ENCODE peak calls at places on chromosomes 7 and 10, in seven cellular contexts. N is iPS DF 6.9; Z is stimulated activated CD4-positive, alpha-beta T cell treated with anti-CD3 and anti-CD28 coated beads, Interleukin-2, amount 100 ng/mL, for 24 hours; G is iris pigment epithelial cell; E is Right ventricle myocardium superior; X is HFF-Myc; M is globus pallidus. I is an unnamed sample.

GRCh38 chr10:3036155-3036554 is 31.2 kb upstream of the PFKP start:
- DNase-seq in N (no peak), Z (no peak), G (no peak), E (no peak), X (no peak), M (no peak), I (no peak)

GRCh38 chr7:102318482-102318971 is 31.9 kb downstream of the SH2B2 start:
- DNase-seq in N (no peak), Z (no peak), G (peak; percentile 36), E (no peak), X (no peak), M (no peak), I (no peak)

GRCh38 chr10:2094171-2094570 is 356.8 kb upstream of the ADARB2 start:
- DNase-seq in N (no peak), Z (no peak), G (no peak), E (no peak), X (no peak), M (no peak), I (no peak)

GRCh38 chr10:110648743-110649651 is 4.9 kb downstream of the RBM20 start:
- DNase-seq in N (no peak), Z (no peak), G (no peak), E (no peak), X (no peak), M (no peak), I (no peak)

GRCh38 chr10:114343623-114344306 is 60.5 kb downstream of the AFAP1L2 start:
- DNase-seq in N (no peak), Z (no peak), G (no peak), E (no peak), X (no peak), M (no peak), I (no peak)

GRCh38 chr10:87095241-87095945 is 387 bp downstream of the SHLD2 start:
- DNase-seq in N (no peak), Z (peak; percentile 77), G (peak; percentile 92), E (peak; percentile 91), X (no peak), M (peak; percentile 69), I (peak; percentile 84)

GRCh38 chr7:379456-380225 is 89.7 kb downstream of the FOXL3 start:
- DNase-seq in N (no peak), Z (no peak), G (no peak), E (peak; percentile 41), X (no peak), M (no peak), I (no peak)

GRCh38 chr7:33590902-33591301 is 314.4 kb upstream of the BMPER start:
- DNase-seq in N (no peak), Z (no peak), G (peak; percentile 36), E (no peak), X (no peak), M (no peak), I (no peak)

GRCh38 chr7:137818036-137818435 is 28.7 kb downstream of the DGKI start:
- DNase-seq in N (no peak), Z (no peak), G (peak; percentile 82), E (no peak), X (no peak), M (no peak), I (no peak)

GRCh38 chr7:142787034-142787768 is 16.4 kb downstream of the PRSS2 start:
- DNase-seq in N (no peak), Z (no peak), G (no peak), E (no peak), X (no peak), M (no peak), I (no peak)

GRCh38 chr10:71952745-71953144 is 11.4 kb upstream of the CHST3 start:
- DNase-seq in N (no peak), Z (no peak), G (no peak), E (no peak), X (no peak), M (no peak), I (no peak)

GRCh38 chr7:500521-501420 is 18.9 kb downstream of the PDGFA start:
- DNase-seq in N (no peak), Z (no peak), G (no peak), E (peak; percentile 28), X (no peak), M (no peak), I (no peak)

GRCh38 chr7:30136339-30136738 is 1.6 kb downstream of the MTURN start:
- DNase-seq in N (no peak), Z (no peak), G (no peak), E (no peak), X (no peak), M (no peak), I (no peak)

GRCh38 chr10:37436361-37436760 is 311.0 kb downstream of the ANKRD30A start:
- DNase-seq in N (no peak), Z (no peak), G (no peak), E (no peak), X (no peak), M (no peak), I (no peak)

GRCh38 chr7:106070567-106071254 is 41.4 kb downstream of the SYPL1 start:
- DNase-seq in N (no peak), Z (no peak), G (no peak), E (no peak), X (no peak), M (no peak), I (no peak)

GRCh38 chr10:3624367-3624766 is 160.6 kb downstream of the KLF6 start:
- DNase-seq in N (no peak), Z (peak; percentile 13), G (peak; percentile 97), E (no peak), X (no peak), M (no peak), I (no peak)

GRCh38 chr7:37027557-37028341 is 303.5 kb upstream of the AOAH start:
- DNase-seq in N (no peak), Z (no peak), G (no peak), E (no peak), X (no peak), M (no peak), I (no peak)

GRCh38 chr7:80186721-80187120 is 52.1 kb downstream of the GNAI1 start:
- DNase-seq in N (no peak), Z (no peak), G (no peak), E (no peak), X (no peak), M (peak; percentile 94), I (no peak)

GRCh38 chr10:15172306-15172840 is 3.9 kb upstream of the NMT2 start:
- DNase-seq in N (no peak), Z (no peak), G (no peak), E (no peak), X (no peak), M (no peak), I (no peak)

GRCh38 chr7:5523052-5523711 is 99.5 kb upstream of the TNRC18 start:
- DNase-seq in N (no peak), Z (peak; percentile 53), G (peak; percentile 42), E (no peak), X (no peak), M (no peak), I (no peak)

GRCh38 chr7:17229257-17229656 is 69.2 kb upstream of the AHR start:
- DNase-seq in N (no peak), Z (no peak), G (no peak), E (no peak), X (no peak), M (no peak), I (no peak)

GRCh38 chr10:52668024-52668423 is 104.6 kb downstream of the MBL2 start:
- DNase-seq in N (no peak), Z (no peak), G (peak; percentile 2), E (no peak), X (no peak), M (no peak), I (no peak)

GRCh38 chr7:6279341-6279740 is 6.9 kb upstream of the CYTH3 start:
- DNase-seq in N (no peak), Z (no peak), G (no peak), E (no peak), X (no peak), M (no peak), I (no peak)

GRCh38 chr10:101289541-101289940 is 60.3 kb upstream of the LBX1 start:
- DNase-seq in N (no peak), Z (no peak), G (no peak), E (no peak), X (no peak), M (no peak), I (no peak)